ENCODE peak calls at places on chromosome 18, in five cellular contexts. K, J, V, E and W are unnamed samples.

GRCh38 chr18:10973579-10974260 is 175.6 kb downstream of the PIEZO2 start:
- DNase-seq in K (no peak), J (no peak), V (peak), E (no peak), W (no peak)

GRCh38 chr18:57819119-57819518 is 16.0 kb upstream of the ATP8B1 start:
- DNase-seq in K (no peak), J (no peak), V (no peak), E (no peak), W (no peak)

GRCh38 chr18:6885992-6886823 is 156.7 kb downstream of the ARHGAP28 start:
- DNase-seq in K (peak), J (no peak), V (peak), E (peak), W (peak)

GRCh38 chr18:49321800-49322461 is 138.5 kb downstream of the DYM start:
- DNase-seq in K (no peak), J (no peak), V (peak), E (no peak), W (no peak)

GRCh38 chr18:45935591-45936335 is 31.4 kb downstream of the EPG5 start:
- DNase-seq in K (no peak), J (no peak), V (peak), E (no peak), W (no peak)

GRCh38 chr18:9029131-9029530 is 73.4 kb upstream of the NDUFV2 start:
- DNase-seq in K (no peak), J (no peak), V (no peak), E (no peak), W (no peak)

GRCh38 chr18:74241970-74242369 is 49.8 kb downstream of the CYB5A start:
- DNase-seq in K (no peak), J (no peak), V (no peak), E (no peak), W (no peak)

GRCh38 chr18:67081866-67082265 is 434.7 kb downstream of the DSEL start:
- DNase-seq in K (no peak), J (no peak), V (no peak), E (no peak), W (no peak)

GRCh38 chr18:54247488-54248175 is 21.7 kb upstream of the POLI start:
- DNase-seq in K (no peak), J (no peak), V (no peak), E (no peak), W (peak)

GRCh38 chr18:36330435-36331049 is 33.0 kb downstream of the FHOD3 start:
- DNase-seq in K (no peak), J (no peak), V (no peak), E (no peak), W (peak)

GRCh38 chr18:77970814-77971213 is 721.2 kb downstream of the GALR1 start:
- DNase-seq in K (no peak), J (no peak), V (peak), E (no peak), W (peak)

GRCh38 chr18:48834421-48835011 is 116.2 kb downstream of the SMAD7 start:
- DNase-seq in K (peak), J (peak), V (peak), E (peak), W (peak)

GRCh38 chr18:65016631-65017371 is 734.0 kb upstream of the CDH7 start:
- DNase-seq in K (no peak), J (no peak), V (no peak), E (no peak), W (no peak)

GRCh38 chr18:50806208-50806616 is 13.6 kb downstream of the MRO start:
- DNase-seq in K (peak), J (no peak), V (no peak), E (no peak), W (peak)

GRCh38 chr18:59359576-59359952 is 499 bp upstream of the LMAN1 start:
- DNase-seq in K (no peak), J (no peak), V (no peak), E (no peak), W (no peak)

GRCh38 chr18:54983041-54983686 is 23.9 kb upstream of the CCDC68 start:
- DNase-seq in K (no peak), J (peak), V (peak), E (no peak), W (peak)